ENCODE peak calls at places on chromosomes 4 and X, in six cellular contexts. Q is neural progenitor cell, N is tibial artery, I is GM23338, L is transverse colon, J is right lobe of liver. U is an unnamed sample. For H3K4me1, the result is how much of the 10 kb centered on the place peaks cover.

GRCh38 chr4:184824776-184825393 is 883 bp downstream of the ACSL1 start:
- DNase-seq in Q (no peak), J (no peak), I (no peak), L (no peak), N (no peak), U (peak)

GRCh38 chrX:136261316-136261715 is 10.1 kb upstream of the MAP7D3 start:
- DNase-seq in Q (no peak), J (no peak), L (no peak), N (no peak), I (no peak), U (no peak)

GRCh38 chr4:158016511-158016910 is 156.3 kb downstream of the GASK1B start:
- DNase-seq in N (no peak), L (no peak), J (no peak), Q (no peak), I (no peak), U (no peak)

GRCh38 chrX:112846114-112846513 is 5.5 kb upstream of the AMOT start:
- DNase-seq in L (peak), J (no peak), I (no peak), N (no peak), Q (no peak), U (no peak)

GRCh38 chrX:36897690-36898089 is 110.5 kb upstream of the FAM47C start:
- DNase-seq in N (no peak), Q (no peak), I (no peak), J (no peak), L (no peak), U (no peak)

GRCh38 chr4:67909910-67910905 is 26.4 kb upstream of the TMPRSS11D start:
- DNase-seq in N (no peak), J (no peak), Q (no peak), I (peak), L (no peak), U (no peak)

GRCh38 chr4:80127870-80128419 is 54.9 kb upstream of the ANTXR2 start:
- DNase-seq in J (no peak), I (no peak), L (no peak), N (no peak), Q (no peak), U (no peak)

GRCh38 chrX:148562846-148563245 is 62.4 kb downstream of the AFF2 start:
- DNase-seq in N (no peak), L (no peak), J (no peak), I (no peak), Q (no peak), U (no peak)

GRCh38 chrX:153854702-153855101 is 24.4 kb upstream of the PDZD4 start:
- DNase-seq in I (no peak), J (no peak), Q (no peak), N (no peak), L (no peak), U (no peak)

GRCh38 chr4:74117024-74117534 is 18.1 kb upstream of the CXCL2 start:
- DNase-seq in L (peak), Q (no peak), I (no peak), J (peak), N (peak), U (peak)

GRCh38 chrX:76253432-76253831 is 80.6 kb downstream of the PBDC1 start:
- DNase-seq in J (no peak), L (peak), N (no peak), Q (peak), I (peak), U (peak)

GRCh38 chrX:107935200-107935599 is 47.0 kb downstream of the TEX13B start:
- DNase-seq in J (no peak), L (no peak), I (peak), Q (no peak), N (no peak), U (no peak)

GRCh38 chr4:53586121-53586816 is 5.0 kb downstream of the LNX1 start:
- DNase-seq in L (no peak), I (no peak), N (no peak), J (no peak), Q (no peak), U (no peak)

GRCh38 chrX:43899878-43900815 is 17.9 kb upstream of the MAOB start:
- DNase-seq in N (no peak), I (peak), Q (no peak), J (no peak), L (no peak), U (no peak)

GRCh38 chr4:106114284-106114683 is 201.7 kb downstream of the TBCK start:
- DNase-seq in Q (no peak), N (no peak), J (no peak), I (peak), L (no peak), U (no peak)

GRCh38 chr4:1310031-1310795 is 20.5 kb downstream of the MAEA start:
- DNase-seq in J (peak), I (no peak), L (no peak), N (no peak), Q (no peak), U (no peak)

GRCh38 chr4:156950090-156950489 is 21.5 kb downstream of the PDGFC start:
- DNase-seq in N (no peak), L (no peak), I (no peak), Q (no peak), J (no peak), U (no peak)

GRCh38 chr4:156946508-156947197 is 24.9 kb downstream of the PDGFC start:
- DNase-seq in L (no peak), I (no peak), J (no peak), N (peak), Q (no peak), U (no peak)

GRCh38 chr4:156949373-156949814 is 22.2 kb downstream of the PDGFC start:
- DNase-seq in I (no peak), Q (no peak), N (no peak), J (no peak), L (no peak), U (no peak)

GRCh38 chr4:156948738-156949137 is 22.9 kb downstream of the PDGFC start:
- DNase-seq in L (no peak), Q (no peak), N (no peak), I (no peak), J (no peak), U (no peak)

GRCh38 chr4:156948133-156948532 is 23.5 kb downstream of the PDGFC start:
- DNase-seq in N (no peak), L (no peak), J (no peak), I (no peak), Q (no peak), U (no peak)
- H3K4me1 ChIP-seq in N (under half), L (under half), J (under half), I (under half), Q (under half), U (under half)

DNA sequence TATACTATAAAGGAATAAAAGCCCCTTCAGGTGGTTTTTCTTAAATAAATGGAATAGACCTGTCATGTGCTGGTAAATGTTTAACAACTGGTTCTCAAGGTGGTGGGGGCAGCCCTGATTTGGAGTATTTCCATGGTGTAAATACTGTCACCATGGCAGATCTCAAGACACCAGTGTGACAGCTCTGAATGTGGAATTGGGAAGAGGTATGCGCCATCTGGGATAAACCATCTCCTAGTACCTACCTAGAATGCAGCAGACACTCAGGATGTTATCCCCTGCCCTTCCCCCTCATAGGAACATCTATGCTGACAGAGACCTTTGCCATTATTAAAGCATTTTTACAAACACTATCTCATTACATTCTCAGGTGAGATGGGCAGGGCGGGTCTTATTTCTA is 26.4 kb upstream of the TMSB4X start:
- DNase-seq in I (no peak), Q (no peak), N (no peak), L (no peak), J (no peak), U (no peak)
- H3K4me1 ChIP-seq in I (under half), Q (under half), N (under half), L (under half), J (under half), U (under half)

DNA sequence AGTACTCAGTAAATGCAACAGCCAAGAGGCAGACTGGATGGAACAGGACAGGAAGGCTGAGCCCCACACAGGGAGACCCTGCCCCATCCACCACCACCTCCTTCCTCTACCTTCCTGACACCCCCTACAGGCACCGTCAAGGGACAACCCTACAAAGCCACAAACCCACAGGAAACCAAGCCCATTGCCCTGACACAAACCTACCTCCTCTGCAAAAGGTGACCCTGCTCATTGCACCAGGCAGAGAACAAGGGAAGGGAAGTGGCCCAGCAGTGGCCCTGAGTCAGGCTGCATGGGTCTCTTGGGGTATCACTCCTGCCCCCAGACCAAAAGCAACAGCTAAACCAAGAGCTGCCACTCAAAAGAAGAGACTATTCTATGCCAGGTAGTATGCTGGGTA is 21.0 kb downstream of the JAKMIP1 start:
- DNase-seq in I (no peak), J (no peak), Q (no peak), L (peak), N (no peak), U (no peak)
- H3K4me1 ChIP-seq in I (under half), J (under half), Q (under half), L (under half), N (under half), U (under half)

GRCh38 chr4:153528705-153529493 is 62.7 kb downstream of the TMEM131L start:
- DNase-seq in N (no peak), J (no peak), Q (no peak), I (no peak), L (no peak), U (no peak)

GRCh38 chr4:153530996-153531375 is 64.8 kb downstream of the TMEM131L start:
- DNase-seq in Q (no peak), N (no peak), L (no peak), I (no peak), J (no peak), U (no peak)

GRCh38 chr4:153529646-153530045 is 63.5 kb downstream of the TMEM131L start:
- DNase-seq in J (no peak), N (no peak), Q (no peak), L (no peak), I (no peak), U (no peak)

GRCh38 chr4:153530284-153530995 is 64.3 kb downstream of the TMEM131L start:
- DNase-seq in Q (no peak), I (no peak), L (no peak), N (no peak), J (no peak), U (no peak)

DNA sequence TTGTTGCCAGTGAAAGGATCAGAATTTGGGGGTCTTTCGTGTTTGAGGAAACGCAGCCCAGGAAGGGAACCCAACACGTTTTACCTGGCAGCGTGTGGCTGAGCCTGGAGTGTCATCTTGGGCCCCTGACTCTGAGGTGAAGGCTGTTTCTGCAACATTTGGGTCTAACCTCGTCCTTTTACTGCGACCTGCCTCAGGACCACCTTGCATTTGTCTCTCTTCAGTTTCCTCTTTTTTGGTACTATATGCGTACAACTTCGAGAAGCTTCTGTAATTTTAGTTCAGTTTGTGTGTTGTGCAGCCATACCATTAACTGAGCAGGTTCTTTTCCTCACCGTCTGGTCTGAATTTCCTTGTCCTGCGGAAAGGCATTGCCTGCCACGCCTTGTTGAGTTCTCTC is 61.5 kb downstream of the TMEM131L start:
- DNase-seq in N (no peak), J (no peak), I (no peak), L (no peak), Q (no peak), U (no peak)
- H3K4me1 ChIP-seq in N (under half), J (half or more), I (under half), L (under half), Q (under half), U (under half)

GRCh38 chr4:78483811-78484210 is 67.8 kb upstream of the ANXA3 start:
- DNase-seq in I (no peak), N (no peak), Q (no peak), J (no peak), L (no peak), U (no peak)

GRCh38 chr4:78480286-78480685 is 71.3 kb upstream of the ANXA3 start:
- DNase-seq in J (no peak), N (no peak), Q (no peak), L (no peak), I (no peak), U (no peak)

GRCh38 chr4:78482281-78482680 is 69.3 kb upstream of the ANXA3 start:
- DNase-seq in Q (no peak), N (no peak), J (no peak), I (no peak), L (no peak), U (no peak)

GRCh38 chr4:78478523-78478922 is 73.0 kb upstream of the ANXA3 start:
- DNase-seq in N (no peak), J (no peak), L (no peak), I (no peak), Q (no peak), U (no peak)

GRCh38 chr4:78481180-78481579 is 70.4 kb upstream of the ANXA3 start:
- DNase-seq in I (no peak), J (no peak), N (no peak), Q (no peak), L (no peak), U (no peak)
- H3K4me1 ChIP-seq in I (under half), J (under half), N (under half), Q (under half), L (under half), U (under half)

GRCh38 chr4:109931318-109931717 is 18.6 kb downstream of the EGF start:
- DNase-seq in J (no peak), N (no peak), I (no peak), L (no peak), Q (no peak), U (no peak)

GRCh38 chr4:109925396-109925795 is 12.7 kb downstream of the EGF start:
- DNase-seq in J (no peak), Q (no peak), N (no peak), L (no peak), I (no peak), U (no peak)

GRCh38 chr4:109930469-109930868 is 17.8 kb downstream of the EGF start:
- DNase-seq in J (no peak), Q (no peak), N (no peak), L (no peak), I (no peak), U (no peak)

GRCh38 chr4:109928327-109929045 is 15.8 kb downstream of the EGF start:
- DNase-seq in Q (no peak), J (no peak), I (peak), L (no peak), N (no peak), U (no peak)

GRCh38 chr4:109930872-109931271 is 18.2 kb downstream of the EGF start:
- DNase-seq in I (no peak), J (no peak), L (no peak), Q (no peak), N (no peak), U (no peak)
- H3K4me1 ChIP-seq in I (under half), J (under half), L (under half), Q (under half), N (under half), U (under half)

U was measured in stomach.